ENCODE peak calls at places on chromosomes 7 and 10, in ten cellular contexts. U is GM23248, Q is astrocyte, J is testis, T is AG09319, P is iris pigment epithelial cell, O is IMR-90, A is esophagus muscularis mucosa, Z is suprapubic skin, W is NCI-H1105. K is an unnamed sample.

GRCh38 chr10:103548581-103549348 is 55.3 kb downstream of the NEURL1 start:
- DNase-seq in J (no peak), Z (peak; percentile 40), Q (no peak), U (no peak), P (no peak), W (peak; percentile 62), T (no peak), A (no peak), O (no peak), K (no peak)

GRCh38 chr7:99558306-99559275 is at the start of gene ZNF655:
- DNase-seq in U (peak; percentile 88), T (peak; percentile 56), A (peak; percentile 98), Z (peak; percentile 97), W (peak; percentile 86), O (peak; percentile 85), Q (peak; percentile 79), J (peak; percentile 93), P (peak; percentile 84), K (peak; percentile 75)

GRCh38 chr7:20269726-20270125 is 52.5 kb upstream of the MACC1 start:
- DNase-seq in T (no peak), J (no peak), O (peak; percentile 33), W (no peak), P (peak; percentile 56), Z (no peak), Q (peak; percentile 83), A (no peak), U (peak; percentile 27), K (no peak)

GRCh38 chr10:132345345-132345744 is 13.4 kb downstream of the LRRC27 start:
- DNase-seq in T (no peak), A (no peak), W (no peak), P (no peak), Q (no peak), O (no peak), Z (no peak), U (no peak), J (no peak), K (no peak)

GRCh38 chr10:100562806-100563293 is 27.1 kb downstream of the HIF1AN start:
- DNase-seq in P (peak; percentile 58), Q (peak; percentile 18), W (peak; percentile 9), U (peak; percentile 80), J (peak; percentile 64), A (no peak), O (peak; percentile 37), Z (no peak), T (no peak), K (no peak)

GRCh38 chr10:121309164-121309563 is 289.1 kb downstream of the FGFR2 start:
- DNase-seq in Z (no peak), O (no peak), U (no peak), W (no peak), T (no peak), Q (peak; percentile 7), P (no peak), J (no peak), A (no peak), K (no peak)

GRCh38 chr10:31708513-31708912 is 220.1 kb downstream of the ARHGAP12 start:
- DNase-seq in U (peak; percentile 23), P (peak; percentile 31), O (no peak), T (no peak), J (peak; percentile 36), Z (no peak), A (no peak), W (no peak), Q (no peak), K (no peak)

GRCh38 chr7:123537026-123537642 is 2.7 kb upstream of the IQUB start:
- DNase-seq in A (no peak), Q (no peak), T (no peak), P (peak; percentile 50), W (no peak), J (no peak), Z (no peak), O (peak; percentile 22), U (peak; percentile 49), K (no peak)

GRCh38 chr7:51263631-51264484 is 52.8 kb downstream of the COBL start:
- DNase-seq in J (no peak), T (no peak), A (peak; percentile 66), O (no peak), W (no peak), Z (no peak), U (no peak), P (no peak), Q (no peak), K (no peak)

GRCh38 chr10:26781797-26782196 is 79.0 kb downstream of the ABI1 start:
- DNase-seq in P (peak; percentile 14), W (no peak), U (peak; percentile 85), Z (no peak), J (peak; percentile 32), T (no peak), O (peak; percentile 38), Q (peak; percentile 23), A (no peak), K (no peak)